ENCODE peak calls at places on chromosomes 12 and 14, in ten cellular contexts. W is HuH-7.5; O is progenitor cell of endocrine pancreas; F is T-cell; K is stimulated activated CD4-positive, alpha-beta T cell treated with anti-CD3 and anti-CD28 coated beads, TNF-alpha, amount 100 ng/mL, for 48 hours; X is activated T-helper 1 cell treated with anti-CD3 and anti-CD28 coated beads, Interleukin-12 subunit alpha, Interleukin-12 subunit beta, Interleukin-2, Interleukin-4 antibody, amounts not matched to agents 30 ng/mL and 10 ng/mL and 1 ng/mL, durations not matched to agents 14 hours and 24 hours and 36 hours; B is colonic mucosa; P is myocyte; N is T-helper 17 cell; H is iris pigment epithelial cell. S is an unnamed sample.

GRCh38 chr14:40464531-40464930 is 1032.3 kb upstream of the FBXO33 start:
- DNase-seq in W (no peak), O (no peak), F (no peak), K (no peak), X (no peak), B (no peak), P (no peak), N (no peak), H (no peak), S (no peak)

GRCh38 chr12:6061661-6062060 is 62.8 kb downstream of the VWF start:
- DNase-seq in W (no peak), O (no peak), F (no peak), K (no peak), X (no peak), B (no peak), P (no peak), N (no peak), H (peak; percentile 68), S (no peak)

GRCh38 chr14:25607095-25607657 is 557.2 kb upstream of the STXBP6 start:
- DNase-seq in W (no peak), O (no peak), F (no peak), K (no peak), X (no peak), B (no peak), P (no peak), N (no peak), H (no peak), S (no peak)

GRCh38 chr12:12327802-12328201 is 22.2 kb downstream of the MANSC1 start:
- DNase-seq in W (peak; percentile 41), O (no peak), F (no peak), K (no peak), X (no peak), B (no peak), P (peak; percentile 69), N (no peak), H (peak; percentile 63), S (peak; percentile 72)

GRCh38 chr14:102971314-102971713 is 48.9 kb downstream of the AMN start:
- DNase-seq in W (no peak), O (no peak), F (no peak), K (no peak), X (no peak), B (no peak), P (no peak), N (no peak), H (no peak), S (no peak)

GRCh38 chr12:1808036-1808797 is 12.1 kb upstream of the LRTM2 start:
- DNase-seq in W (no peak), O (no peak), F (no peak), K (no peak), X (no peak), B (no peak), P (no peak), N (no peak), H (no peak), S (no peak)

GRCh38 chr12:30939234-30939633 is 12.7 kb downstream of the TSPAN11 start:
- DNase-seq in W (no peak), O (no peak), F (no peak), K (no peak), X (no peak), B (no peak), P (no peak), N (no peak), H (no peak), S (no peak)

GRCh38 chr12:55188974-55189556 is 31.8 kb upstream of the OR10A7 start:
- DNase-seq in W (peak; percentile 22), O (peak; percentile 37), F (peak; percentile 28), K (peak; percentile 18), X (peak; percentile 33), B (peak; percentile 63), P (peak; percentile 75), N (no peak), H (peak; percentile 73), S (peak; percentile 55)

GRCh38 chr12:42916143-42916542 is 326.6 kb upstream of the PRICKLE1 start:
- DNase-seq in W (no peak), O (no peak), F (no peak), K (no peak), X (no peak), B (no peak), P (no peak), N (no peak), H (no peak), S (no peak)

GRCh38 chr14:57533214-57533613 is 39.6 kb upstream of the CCDC198 start:
- DNase-seq in W (no peak), O (no peak), F (no peak), K (no peak), X (no peak), B (no peak), P (peak; percentile 2), N (no peak), H (peak; percentile 28), S (peak; percentile 12)

GRCh38 chr14:20751963-20752562 is 6.4 kb downstream of the EDDM3A start:
- DNase-seq in W (no peak), O (no peak), F (no peak), K (no peak), X (no peak), B (no peak), P (no peak), N (no peak), H (no peak), S (no peak)

S was measured in K562.